ENCODE peak calls at places on chromosomes 16 and 17, in eight cellular contexts. One of them, this sample, is unnamed.

GRCh38 chr16:80084614-80085013 is 456.2 kb upstream of the DYNLRB2 start:
- DNase-seq in bronchial epithelial cell: peak
- DNase-seq in stimulated activated CD4-positive, alpha-beta T cell treated with anti-CD3 and anti-CD28 coated beads, Interleukin-4, amount 100 ng/mL, for 48 hours: no peak
- DNase-seq in stimulated activated naive B cell treated with anti-CD40 and anti-IgM and Interleukin-4, amounts not matched to agents 10 μg/mL and 1 μg/mL and 100 μg/mL, for 72 hours: no peak
- DNase-seq in tibial artery: no peak
- DNase-seq in stimulated activated naive CD4-positive, alpha-beta T cell treated with Interleukin-2 at 50 U/mL for 16 hours: peak
- DNase-seq in HEK293T: peak
- DNase-seq in nephron progenitor cell: peak
- DNase-seq in this sample: peak

GRCh38 chr16:67158637-67159600 is 790 bp downstream of the TRADD start:
- DNase-seq in tibial artery: no peak
- DNase-seq in nephron progenitor cell: no peak
- DNase-seq in bronchial epithelial cell: peak
- DNase-seq in stimulated activated CD4-positive, alpha-beta T cell treated with anti-CD3 and anti-CD28 coated beads, Interleukin-4, amount 100 ng/mL, for 48 hours: peak
- DNase-seq in stimulated activated naive B cell treated with anti-CD40 and anti-IgM and Interleukin-4, amounts not matched to agents 10 μg/mL and 1 μg/mL and 100 μg/mL, for 72 hours: peak
- DNase-seq in HEK293T: no peak
- DNase-seq in stimulated activated naive CD4-positive, alpha-beta T cell treated with Interleukin-2 at 50 U/mL for 16 hours: peak
- DNase-seq in this sample: no peak

GRCh38 chr16:66135376-66135775 is 231.1 kb upstream of the CDH5 start:
- DNase-seq in nephron progenitor cell: no peak
- DNase-seq in stimulated activated naive B cell treated with anti-CD40 and anti-IgM and Interleukin-4, amounts not matched to agents 10 μg/mL and 1 μg/mL and 100 μg/mL, for 72 hours: no peak
- DNase-seq in HEK293T: no peak
- DNase-seq in stimulated activated naive CD4-positive, alpha-beta T cell treated with Interleukin-2 at 50 U/mL for 16 hours: no peak
- DNase-seq in bronchial epithelial cell: no peak
- DNase-seq in tibial artery: peak
- DNase-seq in stimulated activated CD4-positive, alpha-beta T cell treated with anti-CD3 and anti-CD28 coated beads, Interleukin-4, amount 100 ng/mL, for 48 hours: no peak
- DNase-seq in this sample: no peak

GRCh38 chr17:15978606-15979005 is 20.9 kb downstream of the ZSWIM7 start:
- DNase-seq in nephron progenitor cell: no peak
- DNase-seq in bronchial epithelial cell: no peak
- DNase-seq in stimulated activated naive CD4-positive, alpha-beta T cell treated with Interleukin-2 at 50 U/mL for 16 hours: no peak
- DNase-seq in stimulated activated naive B cell treated with anti-CD40 and anti-IgM and Interleukin-4, amounts not matched to agents 10 μg/mL and 1 μg/mL and 100 μg/mL, for 72 hours: no peak
- DNase-seq in stimulated activated CD4-positive, alpha-beta T cell treated with anti-CD3 and anti-CD28 coated beads, Interleukin-4, amount 100 ng/mL, for 48 hours: no peak
- DNase-seq in tibial artery: no peak
- DNase-seq in HEK293T: no peak
- DNase-seq in this sample: no peak

GRCh38 chr16:67302076-67302475 is 22.7 kb downstream of the PLEKHG4 start:
- DNase-seq in nephron progenitor cell: no peak
- DNase-seq in stimulated activated naive CD4-positive, alpha-beta T cell treated with Interleukin-2 at 50 U/mL for 16 hours: no peak
- DNase-seq in bronchial epithelial cell: no peak
- DNase-seq in tibial artery: peak
- DNase-seq in stimulated activated naive B cell treated with anti-CD40 and anti-IgM and Interleukin-4, amounts not matched to agents 10 μg/mL and 1 μg/mL and 100 μg/mL, for 72 hours: no peak
- DNase-seq in stimulated activated CD4-positive, alpha-beta T cell treated with anti-CD3 and anti-CD28 coated beads, Interleukin-4, amount 100 ng/mL, for 48 hours: no peak
- DNase-seq in HEK293T: no peak
- DNase-seq in this sample: no peak

GRCh38 chr17:50055055-50055425 is 870 bp upstream of the ITGA3 start:
- DNase-seq in stimulated activated naive B cell treated with anti-CD40 and anti-IgM and Interleukin-4, amounts not matched to agents 10 μg/mL and 1 μg/mL and 100 μg/mL, for 72 hours: no peak
- DNase-seq in bronchial epithelial cell: peak
- DNase-seq in HEK293T: no peak
- DNase-seq in stimulated activated CD4-positive, alpha-beta T cell treated with anti-CD3 and anti-CD28 coated beads, Interleukin-4, amount 100 ng/mL, for 48 hours: no peak
- DNase-seq in nephron progenitor cell: peak
- DNase-seq in stimulated activated naive CD4-positive, alpha-beta T cell treated with Interleukin-2 at 50 U/mL for 16 hours: no peak
- DNase-seq in tibial artery: no peak
- DNase-seq in this sample: no peak

GRCh38 chr17:77400445-77400870 is 259.7 kb downstream of the SEC14L1 start:
- DNase-seq in bronchial epithelial cell: no peak
- DNase-seq in stimulated activated naive CD4-positive, alpha-beta T cell treated with Interleukin-2 at 50 U/mL for 16 hours: peak
- DNase-seq in tibial artery: peak
- DNase-seq in nephron progenitor cell: peak
- DNase-seq in HEK293T: no peak
- DNase-seq in stimulated activated naive B cell treated with anti-CD40 and anti-IgM and Interleukin-4, amounts not matched to agents 10 μg/mL and 1 μg/mL and 100 μg/mL, for 72 hours: peak
- DNase-seq in stimulated activated CD4-positive, alpha-beta T cell treated with anti-CD3 and anti-CD28 coated beads, Interleukin-4, amount 100 ng/mL, for 48 hours: peak
- DNase-seq in this sample: no peak

GRCh38 chr16:1690810-1691209 is 12.7 kb downstream of the JPT2 start:
- DNase-seq in stimulated activated naive B cell treated with anti-CD40 and anti-IgM and Interleukin-4, amounts not matched to agents 10 μg/mL and 1 μg/mL and 100 μg/mL, for 72 hours: no peak
- DNase-seq in tibial artery: no peak
- DNase-seq in nephron progenitor cell: no peak
- DNase-seq in stimulated activated CD4-positive, alpha-beta T cell treated with anti-CD3 and anti-CD28 coated beads, Interleukin-4, amount 100 ng/mL, for 48 hours: no peak
- DNase-seq in bronchial epithelial cell: no peak
- DNase-seq in stimulated activated naive CD4-positive, alpha-beta T cell treated with Interleukin-2 at 50 U/mL for 16 hours: no peak
- DNase-seq in HEK293T: no peak
- DNase-seq in this sample: no peak

GRCh38 chr16:73872856-73873255 is 423.8 kb upstream of the PSMD7 start:
- DNase-seq in stimulated activated CD4-positive, alpha-beta T cell treated with anti-CD3 and anti-CD28 coated beads, Interleukin-4, amount 100 ng/mL, for 48 hours: no peak
- DNase-seq in bronchial epithelial cell: no peak
- DNase-seq in tibial artery: no peak
- DNase-seq in nephron progenitor cell: no peak
- DNase-seq in stimulated activated naive CD4-positive, alpha-beta T cell treated with Interleukin-2 at 50 U/mL for 16 hours: no peak
- DNase-seq in stimulated activated naive B cell treated with anti-CD40 and anti-IgM and Interleukin-4, amounts not matched to agents 10 μg/mL and 1 μg/mL and 100 μg/mL, for 72 hours: no peak
- DNase-seq in HEK293T: no peak
- DNase-seq in this sample: no peak

GRCh38 chr17:32625971-32626370 is 139.2 kb downstream of the CDK5R1 start:
- DNase-seq in stimulated activated naive B cell treated with anti-CD40 and anti-IgM and Interleukin-4, amounts not matched to agents 10 μg/mL and 1 μg/mL and 100 μg/mL, for 72 hours: no peak
- DNase-seq in stimulated activated CD4-positive, alpha-beta T cell treated with anti-CD3 and anti-CD28 coated beads, Interleukin-4, amount 100 ng/mL, for 48 hours: no peak
- DNase-seq in HEK293T: no peak
- DNase-seq in stimulated activated naive CD4-positive, alpha-beta T cell treated with Interleukin-2 at 50 U/mL for 16 hours: no peak
- DNase-seq in bronchial epithelial cell: no peak
- DNase-seq in nephron progenitor cell: no peak
- DNase-seq in tibial artery: no peak
- DNase-seq in this sample: no peak

This sample was measured in mesothelial cell of epicardium.